ENCODE peak calls at places on chromosomes 4 and X, in seven cellular contexts. W is colonic mucosa; B is activated T-helper 9 cell treated with anti-CD3 and anti-CD28 coated beads, Interleukin-2, amount 50 U/mL, for 16 hours; E is choroid plexus epithelial cell; C is stimulated activated CD8-positive, alpha-beta memory T cell treated with anti-CD3 and anti-CD28 coated beads, Interleukin-7, amount 100 ng/mL, for 1 hour; K is Right ventricle myocardium superior; P is HCT116. Q is an unnamed sample.

GRCh38 chr4:41155194-41155830 is 59.0 kb downstream of the APBB2 start:
- DNase-seq in W (no peak), B (no peak), E (peak), C (no peak), K (no peak), P (no peak), Q (no peak)

GRCh38 chr4:48445704-48446103 is 37.4 kb upstream of the SLC10A4 start:
- DNase-seq in W (no peak), B (no peak), E (peak), C (no peak), K (no peak), P (no peak), Q (peak)

GRCh38 chrX:63746278-63746677 is 38.7 kb downstream of the ARHGEF9 start:
- DNase-seq in W (no peak), B (no peak), E (no peak), C (no peak), K (no peak), P (no peak), Q (peak)

GRCh38 chr4:85132570-85132969 is 166.1 kb upstream of the WDFY3 start:
- DNase-seq in W (no peak), B (no peak), E (no peak), C (no peak), K (no peak), P (no peak), Q (no peak)

GRCh38 chr4:11471613-11472012 is 42.9 kb upstream of the HS3ST1 start:
- DNase-seq in W (peak), B (peak), E (peak), C (peak), K (no peak), P (no peak), Q (peak)

GRCh38 chr4:15655223-15656037 is at the start of gene FBXL5:
- DNase-seq in W (peak), B (peak), E (peak), C (peak), K (peak), P (no peak), Q (peak)

GRCh38 chr4:37540486-37540885 is 145.7 kb downstream of the RELL1 start:
- DNase-seq in W (no peak), B (no peak), E (peak), C (no peak), K (no peak), P (no peak), Q (no peak)

GRCh38 chrX:40278340-40279090 is 180.8 kb upstream of the BCOR start:
- DNase-seq in W (no peak), B (peak), E (peak), C (peak), K (no peak), P (no peak), Q (peak)

GRCh38 chrX:2313864-2314646 is 186.7 kb downstream of the DHRSX start:
- DNase-seq in W (no peak), B (no peak), E (no peak), C (no peak), K (no peak), P (no peak), Q (no peak)

GRCh38 chr4:81723927-81724587 is 252.3 kb upstream of the RASGEF1B start:
- DNase-seq in W (no peak), B (no peak), E (peak), C (no peak), K (no peak), P (no peak), Q (peak)

GRCh38 chr4:119296356-119296755 is 25.6 kb downstream of the FABP2 start:
- DNase-seq in W (no peak), B (no peak), E (no peak), C (no peak), K (no peak), P (no peak), Q (no peak)

GRCh38 chr4:30743897-30744296 is 23.7 kb downstream of the PCDH7 start:
- DNase-seq in W (no peak), B (no peak), E (no peak), C (no peak), K (no peak), P (no peak), Q (no peak)

GRCh38 chrX:122421434-122422121 is 762.5 kb upstream of the GRIA3 start:
- DNase-seq in W (no peak), B (no peak), E (no peak), C (no peak), K (no peak), P (no peak), Q (no peak)

GRCh38 chr4:8688908-8689445 is 96.4 kb downstream of the CPZ start:
- DNase-seq in W (no peak), B (no peak), E (no peak), C (no peak), K (no peak), P (no peak), Q (no peak)

GRCh38 chrX:154123241-154124219 is 20.5 kb upstream of the OPN1LW start:
- DNase-seq in W (peak), B (peak), E (peak), C (no peak), K (peak), P (no peak), Q (peak)

GRCh38 chr4:78496021-78496643 is 55.4 kb upstream of the ANXA3 start:
- DNase-seq in W (no peak), B (no peak), E (peak), C (no peak), K (no peak), P (no peak), Q (no peak)

GRCh38 chr4:145481164-145481941 is at the start of gene SMAD1:
- DNase-seq in W (peak), B (peak), E (peak), C (no peak), K (peak), P (peak), Q (peak)

GRCh38 chr4:15198070-15198727 is 195.9 kb downstream of the CPEB2 start:
- DNase-seq in W (no peak), B (no peak), E (peak), C (no peak), K (no peak), P (no peak), Q (no peak)

GRCh38 chr4:78940752-78941151 is 1.5 kb upstream of the PAQR3 start:
- DNase-seq in W (no peak), B (no peak), E (no peak), C (no peak), K (no peak), P (no peak), Q (peak)

GRCh38 chrX:107736781-107737531 is 38.6 kb downstream of the TSC22D3 start:
- DNase-seq in W (no peak), B (no peak), E (peak), C (no peak), K (no peak), P (no peak), Q (no peak)